ENCODE peak calls at places on chromosomes 13 and 19, in eight cellular contexts. One of them, this sample, is unnamed.

GRCh38 chr13:38563739-38564138 is 123.1 kb upstream of the FREM2 start:
- DNase-seq in left lung: no peak
- DNase-seq in foreskin fibroblast: no peak
- DNase-seq in cardiac muscle cell: no peak
- DNase-seq in pancreas: no peak
- DNase-seq in A673: no peak
- DNase-seq in thoracic aorta: no peak
- DNase-seq in breast epithelium: no peak
- DNase-seq in this sample: no peak

GRCh38 chr19:29524912-29525870 is 603 bp upstream of the VSTM2B start:
- DNase-seq in foreskin fibroblast: no peak
- DNase-seq in A673: no peak
- DNase-seq in cardiac muscle cell: no peak
- DNase-seq in pancreas: no peak
- DNase-seq in thoracic aorta: no peak
- DNase-seq in left lung: no peak
- DNase-seq in breast epithelium: no peak
- DNase-seq in this sample: peak

GRCh38 chr13:101979825-101980224 is 422.0 kb downstream of the FGF14 start:
- DNase-seq in breast epithelium: no peak
- DNase-seq in left lung: no peak
- DNase-seq in A673: peak
- DNase-seq in thoracic aorta: no peak
- DNase-seq in foreskin fibroblast: no peak
- DNase-seq in cardiac muscle cell: no peak
- DNase-seq in pancreas: no peak
- DNase-seq in this sample: no peak

GRCh38 chr13:44903596-44903995 is 85.7 kb downstream of the NUFIP1 start:
- DNase-seq in thoracic aorta: peak
- DNase-seq in cardiac muscle cell: no peak
- DNase-seq in A673: no peak
- DNase-seq in breast epithelium: no peak
- DNase-seq in pancreas: peak
- DNase-seq in foreskin fibroblast: peak
- DNase-seq in left lung: peak
- DNase-seq in this sample: no peak

GRCh38 chr19:3586124-3586626 is 897 bp downstream of the GIPC3 start:
- DNase-seq in breast epithelium: no peak
- DNase-seq in pancreas: no peak
- DNase-seq in cardiac muscle cell: peak
- DNase-seq in left lung: no peak
- DNase-seq in foreskin fibroblast: no peak
- DNase-seq in thoracic aorta: no peak
- DNase-seq in A673: peak
- DNase-seq in this sample: peak

GRCh38 chr19:16247353-16248182 is 49.9 kb downstream of the AP1M1 start:
- DNase-seq in A673: peak
- DNase-seq in cardiac muscle cell: peak
- DNase-seq in foreskin fibroblast: peak
- DNase-seq in pancreas: peak
- DNase-seq in breast epithelium: peak
- DNase-seq in thoracic aorta: peak
- DNase-seq in left lung: peak
- DNase-seq in this sample: peak

GRCh38 chr13:46469064-46469463 is 82.0 kb upstream of the RUBCNL start:
- DNase-seq in thoracic aorta: no peak
- DNase-seq in breast epithelium: no peak
- DNase-seq in A673: peak
- DNase-seq in pancreas: no peak
- DNase-seq in left lung: no peak
- DNase-seq in cardiac muscle cell: no peak
- DNase-seq in foreskin fibroblast: peak
- DNase-seq in this sample: no peak

GRCh38 chr13:113390874-113391497 is 27.1 kb upstream of the GRTP1 start:
- DNase-seq in cardiac muscle cell: no peak
- DNase-seq in A673: no peak
- DNase-seq in breast epithelium: no peak
- DNase-seq in thoracic aorta: no peak
- DNase-seq in foreskin fibroblast: no peak
- DNase-seq in pancreas: no peak
- DNase-seq in left lung: no peak
- DNase-seq in this sample: no peak

GRCh38 chr13:55244991-55245644 is 1895.6 kb upstream of the PRR20A start:
- DNase-seq in pancreas: no peak
- DNase-seq in cardiac muscle cell: peak
- DNase-seq in thoracic aorta: no peak
- DNase-seq in A673: peak
- DNase-seq in breast epithelium: no peak
- DNase-seq in foreskin fibroblast: no peak
- DNase-seq in left lung: no peak
- DNase-seq in this sample: no peak

GRCh38 chr13:99386911-99387788 is 80.0 kb upstream of the GPR183 start:
- DNase-seq in A673: peak
- DNase-seq in foreskin fibroblast: peak
- DNase-seq in pancreas: no peak
- DNase-seq in thoracic aorta: no peak
- DNase-seq in left lung: no peak
- DNase-seq in cardiac muscle cell: peak
- DNase-seq in breast epithelium: no peak
- DNase-seq in this sample: peak

GRCh38 chr19:34236035-34236793 is 18.1 kb upstream of the GARRE1 start:
- DNase-seq in cardiac muscle cell: no peak
- DNase-seq in pancreas: no peak
- DNase-seq in A673: peak
- DNase-seq in foreskin fibroblast: peak
- DNase-seq in left lung: no peak
- DNase-seq in breast epithelium: no peak
- DNase-seq in thoracic aorta: no peak
- DNase-seq in this sample: no peak

GRCh38 chr19:10655457-10656312 is 1.5 kb downstream of the ILF3 start:
- DNase-seq in breast epithelium: no peak
- DNase-seq in pancreas: peak
- DNase-seq in cardiac muscle cell: peak
- DNase-seq in left lung: no peak
- DNase-seq in thoracic aorta: no peak
- DNase-seq in A673: peak
- DNase-seq in foreskin fibroblast: peak
- DNase-seq in this sample: no peak

GRCh38 chr19:12484011-12484370 is 625 bp downstream of the ZNF709 start:
- DNase-seq in A673: no peak
- DNase-seq in thoracic aorta: no peak
- DNase-seq in left lung: no peak
- DNase-seq in cardiac muscle cell: no peak
- DNase-seq in pancreas: no peak
- DNase-seq in breast epithelium: no peak
- DNase-seq in foreskin fibroblast: no peak
- DNase-seq in this sample: no peak

GRCh38 chr19:43316591-43317319 is 36.7 kb upstream of the CD177 start:
- DNase-seq in breast epithelium: no peak
- DNase-seq in A673: no peak
- DNase-seq in cardiac muscle cell: no peak
- DNase-seq in pancreas: no peak
- DNase-seq in thoracic aorta: no peak
- DNase-seq in left lung: no peak
- DNase-seq in foreskin fibroblast: peak
- DNase-seq in this sample: no peak
- TF ChIP-seq CTCF in breast epithelium: no peak
- TF ChIP-seq CTCF in A673: peak
- TF ChIP-seq CTCF in cardiac muscle cell: peak
- TF ChIP-seq CTCF in pancreas: no peak
- TF ChIP-seq CTCF in thoracic aorta: no peak
- TF ChIP-seq CTCF in left lung: no peak
- TF ChIP-seq CTCF in foreskin fibroblast: peak
- TF ChIP-seq CTCF in this sample: peak

DNA sequence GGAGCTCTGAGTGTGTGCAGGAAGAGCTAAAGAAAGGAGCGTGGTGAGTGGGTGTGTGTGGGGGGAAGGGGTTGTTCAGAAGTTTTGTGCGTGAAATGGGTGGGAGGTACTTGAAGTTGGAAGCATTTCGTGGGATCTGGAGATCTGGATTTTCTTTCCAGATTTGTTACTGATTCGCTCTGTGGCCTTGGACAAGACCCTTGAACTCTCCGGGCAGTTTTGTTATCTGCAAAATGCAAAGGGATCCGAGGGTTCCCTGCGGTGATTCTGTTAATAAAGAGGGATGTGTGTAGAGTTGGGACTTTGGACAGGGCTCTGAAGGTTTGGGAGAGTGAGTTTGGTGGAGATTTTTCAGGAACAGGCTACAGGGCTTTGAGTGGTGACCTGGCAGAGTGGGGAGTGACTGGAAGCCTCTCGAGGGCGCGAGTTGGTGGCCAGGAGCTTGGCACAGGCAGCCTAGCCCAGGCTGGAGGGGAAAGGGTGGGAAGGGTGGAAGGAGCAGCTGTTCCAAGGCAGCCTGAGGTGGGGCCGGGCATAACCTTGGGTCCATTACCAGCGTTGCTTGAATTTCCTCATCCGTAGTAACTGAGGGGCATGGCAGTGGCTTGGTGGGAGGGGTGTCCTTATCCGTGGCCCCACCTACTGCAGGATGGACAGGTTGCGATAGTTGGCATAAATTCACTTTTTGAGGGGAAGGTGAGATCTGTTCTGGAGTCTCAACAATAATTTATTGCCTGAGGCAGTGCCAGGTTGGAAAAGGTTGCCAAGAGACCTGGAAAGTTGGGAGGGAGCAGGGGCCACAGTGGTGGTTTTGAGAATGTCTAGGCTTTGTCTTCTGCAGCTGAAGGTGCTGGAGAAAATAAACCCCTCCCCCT is 2.1 kb downstream of the ACTN4 start:
- DNase-seq in thoracic aorta: no peak
- DNase-seq in foreskin fibroblast: peak
- DNase-seq in cardiac muscle cell: no peak
- DNase-seq in left lung: peak
- DNase-seq in A673: no peak
- DNase-seq in breast epithelium: peak
- DNase-seq in pancreas: peak
- DNase-seq in this sample: no peak
- TF ChIP-seq CTCF in thoracic aorta: no peak
- TF ChIP-seq CTCF in foreskin fibroblast: no peak
- TF ChIP-seq CTCF in cardiac muscle cell: no peak
- TF ChIP-seq CTCF in left lung: no peak
- TF ChIP-seq CTCF in A673: no peak
- TF ChIP-seq CTCF in breast epithelium: no peak
- TF ChIP-seq CTCF in pancreas: no peak
- TF ChIP-seq CTCF in this sample: no peak

GRCh38 chr19:46785980-46786235 is 2.5 kb downstream of the SLC1A5 start:
- DNase-seq in breast epithelium: no peak
- DNase-seq in pancreas: no peak
- DNase-seq in left lung: no peak
- DNase-seq in cardiac muscle cell: no peak
- DNase-seq in thoracic aorta: no peak
- DNase-seq in foreskin fibroblast: no peak
- DNase-seq in A673: no peak
- DNase-seq in this sample: no peak

GRCh38 chr19:46785054-46785979 is 3.1 kb downstream of the SLC1A5 start:
- DNase-seq in breast epithelium: no peak
- DNase-seq in foreskin fibroblast: peak
- DNase-seq in pancreas: no peak
- DNase-seq in left lung: no peak
- DNase-seq in A673: no peak
- DNase-seq in thoracic aorta: no peak
- DNase-seq in cardiac muscle cell: no peak
- DNase-seq in this sample: no peak

GRCh38 chr19:46782355-46783019 is 5.9 kb downstream of the SLC1A5 start:
- DNase-seq in breast epithelium: no peak
- DNase-seq in thoracic aorta: no peak
- DNase-seq in foreskin fibroblast: no peak
- DNase-seq in A673: no peak
- DNase-seq in cardiac muscle cell: no peak
- DNase-seq in pancreas: no peak
- DNase-seq in left lung: no peak
- DNase-seq in this sample: no peak

GRCh38 chr19:46783670-46784069 is 4.7 kb downstream of the SLC1A5 start:
- DNase-seq in pancreas: peak
- DNase-seq in breast epithelium: no peak
- DNase-seq in left lung: no peak
- DNase-seq in thoracic aorta: no peak
- DNase-seq in foreskin fibroblast: no peak
- DNase-seq in cardiac muscle cell: no peak
- DNase-seq in A673: no peak
- DNase-seq in this sample: no peak

DNA sequence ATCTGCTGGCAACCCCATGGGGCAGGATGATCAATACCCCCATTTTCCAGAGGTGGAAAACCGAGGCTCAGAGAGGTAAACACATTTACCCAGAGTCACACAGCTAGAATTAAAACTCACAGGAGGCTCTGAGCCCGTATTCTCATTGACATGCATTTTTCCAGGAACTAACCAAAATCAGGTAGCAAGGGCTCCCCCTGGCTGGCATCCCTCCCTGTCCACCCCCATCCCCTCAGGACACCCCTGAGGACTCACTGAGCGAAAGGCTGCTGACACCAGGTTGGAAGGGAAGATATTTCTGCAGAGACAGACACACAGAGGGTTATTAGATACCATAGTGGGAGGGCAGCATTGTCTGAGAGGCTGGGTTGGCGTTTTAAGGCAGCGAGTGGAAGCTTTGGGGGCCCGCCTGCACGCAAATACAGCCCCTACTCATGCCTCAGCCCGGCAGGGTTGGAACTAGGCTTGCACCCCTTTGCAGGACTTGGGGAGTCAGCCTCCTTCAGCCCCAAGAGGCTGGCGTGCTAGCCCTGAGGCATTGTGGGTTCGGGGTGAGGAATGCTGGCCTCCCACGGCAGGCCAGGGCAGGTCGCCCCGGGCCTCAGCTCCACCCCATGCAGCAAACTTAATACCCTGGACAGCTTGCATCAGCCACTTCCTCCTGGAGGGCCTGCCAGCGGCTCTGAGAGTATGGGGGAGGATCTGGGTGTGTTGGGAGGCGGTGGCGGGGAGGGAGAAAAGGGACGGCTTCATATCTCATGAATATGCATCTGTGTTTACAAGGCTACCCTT is 3.9 kb downstream of the SLC1A5 start:
- DNase-seq in pancreas: peak
- DNase-seq in breast epithelium: peak
- DNase-seq in foreskin fibroblast: peak
- DNase-seq in left lung: peak
- DNase-seq in thoracic aorta: no peak
- DNase-seq in cardiac muscle cell: peak
- DNase-seq in A673: peak
- DNase-seq in this sample: peak
- TF ChIP-seq CTCF in pancreas: no peak
- TF ChIP-seq CTCF in breast epithelium: no peak
- TF ChIP-seq CTCF in foreskin fibroblast: peak
- TF ChIP-seq CTCF in left lung: no peak
- TF ChIP-seq CTCF in thoracic aorta: no peak
- TF ChIP-seq CTCF in cardiac muscle cell: peak
- TF ChIP-seq CTCF in A673: peak
- TF ChIP-seq CTCF in this sample: no peak

DNA sequence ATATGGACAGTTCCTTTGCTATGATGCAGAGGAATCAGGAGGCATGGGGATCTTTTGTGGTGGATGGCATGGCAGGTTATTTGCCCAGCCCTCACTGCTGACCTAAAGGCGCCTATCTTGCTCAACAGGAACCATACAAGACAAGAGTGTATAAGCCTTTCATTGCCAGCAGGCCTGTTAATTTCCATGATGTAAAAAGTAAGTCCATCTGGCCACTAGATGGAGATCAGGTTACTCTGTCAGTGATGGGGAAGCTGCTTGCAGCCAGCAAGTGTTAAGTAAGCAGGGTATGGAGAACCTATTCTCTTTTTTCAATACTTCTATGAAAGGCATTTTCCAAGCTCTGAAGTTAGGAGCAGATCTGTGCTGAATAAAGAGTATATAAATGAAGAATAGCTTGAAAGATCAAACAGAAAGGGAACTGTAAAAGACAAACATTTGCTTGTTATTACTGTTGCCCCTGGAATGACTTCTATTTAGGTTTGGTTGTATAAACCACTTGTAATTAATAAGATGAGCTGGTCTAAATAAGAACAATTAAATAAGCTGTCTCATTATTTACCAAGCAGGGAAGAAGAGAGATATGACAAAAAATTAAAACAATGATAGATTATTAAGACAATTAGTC is 210.9 kb downstream of the RGCC start:
- DNase-seq in foreskin fibroblast: peak
- DNase-seq in pancreas: no peak
- DNase-seq in thoracic aorta: no peak
- DNase-seq in breast epithelium: no peak
- DNase-seq in A673: peak
- DNase-seq in left lung: peak
- DNase-seq in cardiac muscle cell: peak
- DNase-seq in this sample: no peak
- TF ChIP-seq CTCF in foreskin fibroblast: peak
- TF ChIP-seq CTCF in pancreas: peak
- TF ChIP-seq CTCF in thoracic aorta: peak
- TF ChIP-seq CTCF in breast epithelium: peak
- TF ChIP-seq CTCF in A673: peak
- TF ChIP-seq CTCF in left lung: peak
- TF ChIP-seq CTCF in cardiac muscle cell: peak
- TF ChIP-seq CTCF in this sample: peak

This sample was measured in D721Med.